ENCODE peak calls at places on chromosomes 1 and 21, in six cellular contexts. B, L, H, Y, F and V are unnamed samples.

GRCh38 chr21:38726482-38726881 is 79.2 kb upstream of the ETS2 start:
- DNase-seq in F (no peak), B (no peak), H (no peak), L (no peak), Y (no peak), V (no peak)

GRCh38 chr1:32100359-32100758 is 7.5 kb upstream of the KPNA6 start:
- DNase-seq in H (no peak), B (no peak), Y (peak), L (no peak), F (no peak), V (no peak)

GRCh38 chr21:14773777-14774345 is 227.7 kb upstream of the SAMSN1 start:
- DNase-seq in L (no peak), F (peak), H (peak), Y (peak), B (peak), V (peak)

GRCh38 chr1:54944610-54945392 is 35.6 kb upstream of the TMEM61 start:
- DNase-seq in F (peak), L (peak), B (peak), H (peak), Y (peak), V (peak)

GRCh38 chr1:56074357-56074717 is 505.0 kb downstream of the PLPP3 start:
- DNase-seq in Y (no peak), H (no peak), B (no peak), L (no peak), F (no peak), V (no peak)

GRCh38 chr1:7454052-7454815 is 316.9 kb upstream of the VAMP3 start:
- DNase-seq in L (peak), F (peak), Y (no peak), B (no peak), H (peak), V (peak)

GRCh38 chr1:95778217-95778616 is 544.2 kb downstream of the RWDD3 start:
- DNase-seq in Y (no peak), F (no peak), H (no peak), B (no peak), L (no peak), V (no peak)

GRCh38 chr1:209688746-209689234 is 13.6 kb downstream of the G0S2 start:
- DNase-seq in F (no peak), H (no peak), L (peak), B (no peak), Y (no peak), V (peak)

GRCh38 chr21:45981641-45982255 is at the start of gene COL6A1:
- DNase-seq in B (peak), Y (peak), L (peak), F (peak), H (peak), V (peak)

GRCh38 chr1:191419842-191420241 is 738.4 kb upstream of the RGS18 start:
- DNase-seq in H (no peak), Y (no peak), B (no peak), F (no peak), L (no peak), V (no peak)

GRCh38 chr1:156006666-156007376 is 13.9 kb downstream of the SSR2 start:
- DNase-seq in L (no peak), H (no peak), B (no peak), Y (no peak), F (no peak), V (no peak)

GRCh38 chr1:59292557-59292956 is 4.3 kb upstream of the FGGY start:
- DNase-seq in F (peak), H (no peak), Y (peak), L (peak), B (no peak), V (peak)

GRCh38 chr1:243268284-243268653 is 12.4 kb downstream of the SDCCAG8 start:
- DNase-seq in H (no peak), F (no peak), L (peak), B (no peak), Y (peak), V (peak)

GRCh38 chr1:21492171-21492625 is 17.0 kb upstream of the ALPL start:
- DNase-seq in F (no peak), L (no peak), B (no peak), Y (no peak), H (no peak), V (no peak)

GRCh38 chr1:209870151-209870831 is 42.5 kb downstream of the UTP25 start:
- DNase-seq in L (peak), F (no peak), H (no peak), B (no peak), Y (no peak), V (no peak)

GRCh38 chr1:58244872-58245271 is 301.7 kb downstream of the OMA1 start:
- DNase-seq in B (no peak), L (no peak), F (no peak), Y (no peak), H (no peak), V (no peak)

GRCh38 chr1:6129313-6129712 is 50.8 kb downstream of the CHD5 start:
- DNase-seq in H (no peak), L (no peak), B (no peak), F (no peak), Y (no peak), V (no peak)

GRCh38 chr1:83905315-83905907 is 93.5 kb downstream of the TTLL7 start:
- DNase-seq in B (no peak), H (no peak), L (peak), F (no peak), Y (peak), V (no peak)

GRCh38 chr1:8816831-8817412 is 518 bp downstream of the RERE start:
- DNase-seq in L (no peak), B (no peak), Y (peak), F (peak), H (no peak), V (peak)

GRCh38 chr1:180851995-180852887 is 60.5 kb upstream of the KIAA1614 start:
- DNase-seq in Y (no peak), F (no peak), B (no peak), H (no peak), L (no peak), V (no peak)

GRCh38 chr1:187051618-187052232 is 223.0 kb downstream of the PLA2G4A start:
- DNase-seq in L (peak), Y (peak), F (peak), H (no peak), B (peak), V (peak)

GRCh38 chr1:201274616-201275265 is 8.6 kb upstream of the PKP1 start:
- DNase-seq in B (no peak), H (no peak), L (no peak), F (peak), Y (peak), V (no peak)

GRCh38 chr21:44872266-44872567 is 1.3 kb downstream of the PTTG1IP start:
- DNase-seq in L (no peak), Y (no peak), H (no peak), F (peak), B (no peak), V (no peak)

GRCh38 chr1:63112155-63112914 is 210.0 kb upstream of the FOXD3 start:
- DNase-seq in B (no peak), Y (peak), H (no peak), L (peak), F (peak), V (peak)

GRCh38 chr21:46431884-46432488 is 26.7 kb upstream of the DIP2A start:
- DNase-seq in H (no peak), L (no peak), Y (no peak), B (no peak), F (no peak), V (no peak)

GRCh38 chr1:9434247-9434646 is 105.0 kb upstream of the SLC25A33 start:
- DNase-seq in L (no peak), F (no peak), H (no peak), B (no peak), Y (no peak), V (no peak)

GRCh38 chr1:5975133-5975880 is 16.9 kb downstream of the NPHP4 start:
- DNase-seq in Y (peak), L (peak), B (no peak), H (peak), F (peak), V (peak)

GRCh38 chr1:181057079-181057478 is 23.3 kb downstream of the MR1 start:
- DNase-seq in B (no peak), L (no peak), Y (no peak), F (no peak), H (no peak), V (peak)

GRCh38 chr1:217674330-217674729 is 43.2 kb downstream of the SPATA17 start:
- DNase-seq in B (no peak), L (no peak), Y (no peak), H (peak), F (no peak), V (no peak)

GRCh38 chr1:208857471-208857870 is 613.3 kb upstream of the PLXNA2 start:
- DNase-seq in L (no peak), B (no peak), H (no peak), F (no peak), Y (peak), V (no peak)

DNA sequence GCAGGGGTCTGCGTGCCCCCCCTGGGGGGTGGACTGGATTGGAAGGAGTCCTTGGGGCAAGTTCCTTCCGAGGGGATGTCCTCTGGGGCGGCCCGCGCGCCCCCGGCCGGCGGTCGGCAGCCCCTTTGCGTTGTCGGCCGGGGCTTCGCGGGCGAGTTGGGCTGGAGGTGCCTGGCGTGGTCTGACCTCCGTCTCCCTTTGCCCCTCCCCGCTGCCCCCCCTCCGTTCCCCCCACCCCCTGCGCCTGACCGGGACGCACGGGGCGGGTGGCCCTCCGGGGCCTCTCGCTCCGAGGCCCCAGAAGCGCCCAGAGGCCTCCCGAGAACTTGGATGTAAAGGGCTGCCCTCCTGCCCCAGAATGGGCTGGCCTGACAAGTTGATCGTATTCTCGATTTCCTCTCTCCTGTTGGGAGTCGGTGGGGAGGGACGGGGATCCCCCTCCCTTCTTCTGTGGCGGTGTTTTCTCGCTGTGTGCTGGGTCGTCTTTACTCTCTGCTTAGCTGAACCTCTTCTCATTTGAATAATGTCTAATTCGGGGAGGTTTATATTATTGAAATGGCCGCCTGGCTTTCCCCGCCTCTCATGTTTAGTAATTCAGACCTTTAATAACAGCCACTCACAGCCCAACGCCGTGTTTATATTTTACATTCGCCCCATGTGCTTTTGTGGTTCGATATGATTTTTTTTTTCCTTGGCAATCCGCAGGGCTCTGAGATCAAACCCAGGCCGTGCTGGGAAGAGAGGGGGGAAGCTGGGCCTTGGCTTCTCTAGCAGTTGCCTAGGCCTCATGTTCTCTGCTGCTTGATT is 1.3 kb downstream of the POU2F1 start:
- DNase-seq in L (peak), H (peak), Y (peak), F (peak), B (peak), V (peak)
- H3K18ac ChIP-seq in L (no peak), H (no peak), Y (peak), F (peak), B (peak), V (peak)

GRCh38 chr1:27604579-27605299 is 795 bp upstream of the AHDC1 start:
- DNase-seq in B (no peak), F (peak), H (peak), Y (no peak), L (no peak), V (no peak)
- H2AK5ac ChIP-seq in B (peak), F (peak), H (no peak), Y (peak), L (peak), V (no peak)

DNA sequence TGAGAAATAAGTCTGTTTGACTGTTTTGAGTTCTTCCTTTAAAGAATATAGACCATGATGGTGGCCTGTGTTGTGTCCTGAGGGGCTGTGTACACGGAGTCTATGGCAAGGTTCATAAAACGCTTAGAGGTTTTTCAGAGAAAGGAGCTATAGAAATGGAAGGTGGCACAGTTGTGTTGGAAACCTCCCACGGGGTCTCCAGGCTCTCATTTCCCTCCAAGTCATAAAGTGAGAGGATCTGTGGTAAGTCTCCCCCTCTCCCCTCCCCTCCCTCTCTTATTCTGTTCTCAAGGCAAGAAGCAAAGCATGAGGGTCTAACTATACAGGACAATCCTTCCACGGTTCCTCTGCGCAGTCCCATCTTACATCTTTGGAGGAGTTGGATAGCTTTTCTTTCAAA is 139.2 kb downstream of the KIF26B start:
- DNase-seq in H (no peak), B (no peak), L (no peak), F (no peak), Y (no peak), V (no peak)
- H3K18ac ChIP-seq in H (no peak), B (no peak), L (no peak), F (no peak), Y (no peak), V (no peak)

GRCh38 chr1:14975119-14975518 is 178.4 kb upstream of the TMEM51 start:
- DNase-seq in H (no peak), Y (no peak), L (no peak), F (no peak), B (no peak), V (no peak)

GRCh38 chr1:14974361-14974760 is 179.2 kb upstream of the TMEM51 start:
- DNase-seq in H (no peak), F (no peak), Y (no peak), L (peak), B (no peak), V (no peak)

GRCh38 chr1:14972107-14972506 is 181.4 kb upstream of the TMEM51 start:
- DNase-seq in H (no peak), L (no peak), Y (no peak), F (no peak), B (no peak), V (no peak)

GRCh38 chr1:14976260-14976659 is 177.3 kb upstream of the TMEM51 start:
- DNase-seq in Y (no peak), L (no peak), B (no peak), F (no peak), H (no peak), V (no peak)

GRCh38 chr1:14973773-14974172 is 179.8 kb upstream of the TMEM51 start:
- DNase-seq in H (no peak), F (no peak), L (no peak), Y (no peak), B (no peak), V (no peak)
- H2AK5ac ChIP-seq in H (no peak), F (no peak), L (no peak), Y (no peak), B (no peak), V (peak)

GRCh38 chr1:45584351-45585109 is 689 bp downstream of the NASP start:
- DNase-seq in H (peak), Y (peak), L (peak), F (peak), B (peak), V (peak)

GRCh38 chr1:45583666-45584350 is at the start of gene NASP:
- DNase-seq in Y (peak), H (peak), F (peak), L (peak), B (peak), V (peak)

GRCh38 chr1:45585496-45586075 is 1.7 kb downstream of the NASP start:
- DNase-seq in H (no peak), L (no peak), F (peak), B (no peak), Y (no peak), V (no peak)

GRCh38 chr1:45585110-45585426 is 1.2 kb downstream of the NASP start:
- DNase-seq in L (no peak), Y (no peak), F (no peak), H (no peak), B (no peak), V (no peak)

GRCh38 chr1:45583264-45583665 is 576 bp upstream of the NASP start:
- DNase-seq in B (peak), F (peak), H (peak), Y (peak), L (peak), V (peak)
- H3K18ac ChIP-seq in B (peak), F (peak), H (no peak), Y (no peak), L (peak), V (peak)

GRCh38 chr1:162756523-162756922 is 34.0 kb upstream of the HSD17B7 start:
- DNase-seq in H (no peak), L (peak), F (peak), B (no peak), Y (no peak), V (no peak)
- H2AK5ac ChIP-seq in H (no peak), L (no peak), F (no peak), B (no peak), Y (no peak), V (no peak)

DNA sequence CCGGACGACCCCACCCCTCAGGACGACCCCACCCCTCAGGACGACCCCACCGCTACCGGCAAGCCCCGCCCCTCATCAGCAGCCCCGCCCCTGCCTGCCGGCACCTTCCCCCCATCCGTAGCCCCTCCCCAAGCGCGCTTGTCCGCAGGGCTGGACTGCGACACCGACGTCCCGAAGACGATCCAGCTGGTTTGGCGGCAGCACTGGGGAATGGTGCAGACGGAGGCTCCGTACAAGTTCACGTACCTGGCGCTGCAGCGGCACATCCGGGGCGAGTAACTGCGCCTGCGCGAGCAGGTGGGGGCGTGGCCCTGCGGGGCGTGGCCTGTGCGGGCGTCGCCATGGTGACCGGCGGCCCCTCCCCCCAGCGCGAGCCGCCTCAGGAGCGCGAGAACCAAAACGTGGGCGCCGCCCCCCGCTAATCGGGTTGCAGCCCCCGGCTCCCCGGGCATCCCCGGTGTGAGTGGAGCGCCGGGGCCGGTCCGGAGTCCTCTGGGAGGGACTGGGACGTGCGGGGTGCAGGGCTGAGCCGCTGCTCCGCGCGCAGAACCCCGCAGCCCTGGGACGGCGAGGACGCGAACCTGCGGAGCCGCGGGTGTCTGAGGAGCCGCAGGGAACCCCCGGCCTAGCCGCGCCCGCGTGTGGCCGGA is 4.9 kb downstream of the RNF223 start:
- DNase-seq in B (peak), Y (peak), F (peak), H (peak), L (peak), V (peak)
- H3K18ac ChIP-seq in B (peak), Y (peak), F (no peak), H (no peak), L (peak), V (peak)

GRCh38 chr21:42798106-42798505 is 81.2 kb downstream of the WDR4 start:
- DNase-seq in F (no peak), Y (no peak), H (no peak), B (no peak), L (no peak), V (no peak)

GRCh38 chr21:42799948-42800347 is 79.4 kb downstream of the WDR4 start:
- DNase-seq in Y (no peak), L (no peak), H (peak), F (no peak), B (no peak), V (no peak)

GRCh38 chr21:42797522-42797921 is 81.8 kb downstream of the WDR4 start:
- DNase-seq in L (no peak), F (peak), Y (no peak), B (no peak), H (no peak), V (no peak)

GRCh38 chr21:42796327-42797062 is 82.8 kb downstream of the WDR4 start:
- DNase-seq in F (peak), H (no peak), Y (no peak), B (no peak), L (no peak), V (no peak)

DNA sequence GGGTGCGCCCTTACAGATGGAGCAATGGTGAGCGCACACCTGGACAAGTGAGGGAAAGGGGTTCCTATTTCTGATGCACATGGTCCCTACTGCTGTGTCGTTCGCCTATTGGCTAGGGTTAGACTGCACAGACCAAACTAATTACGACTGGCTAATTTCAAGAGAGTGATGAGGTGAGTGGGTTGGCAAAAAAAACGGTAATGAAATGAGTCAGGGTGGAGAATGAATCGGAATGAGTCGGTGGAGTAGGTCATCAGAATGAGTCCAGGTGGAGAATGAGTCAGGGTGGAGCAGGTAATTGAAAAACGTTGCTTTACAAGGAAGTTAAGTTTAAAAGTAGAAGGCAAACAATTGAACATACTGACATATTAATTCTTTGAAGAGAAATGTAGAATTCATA is 79.8 kb downstream of the WDR4 start:
- DNase-seq in H (peak), Y (no peak), L (no peak), B (no peak), F (no peak), V (no peak)
- H2AK5ac ChIP-seq in H (no peak), Y (no peak), L (no peak), B (no peak), F (peak), V (no peak)

GRCh38 chr1:221739018-221739676 is 2.7 kb downstream of the DUSP10 start:
- DNase-seq in H (no peak), L (no peak), B (no peak), Y (no peak), F (no peak), V (no peak)

GRCh38 chr1:221739677-221740025 is 2.2 kb downstream of the DUSP10 start:
- DNase-seq in L (no peak), H (no peak), Y (no peak), B (no peak), F (no peak), V (no peak)

GRCh38 chr1:221734187-221734586 is 7.7 kb downstream of the DUSP10 start:
- DNase-seq in F (no peak), L (no peak), H (no peak), Y (no peak), B (no peak), V (no peak)

GRCh38 chr1:221736714-221737113 is 5.2 kb downstream of the DUSP10 start:
- DNase-seq in Y (no peak), F (no peak), B (no peak), L (no peak), H (no peak), V (no peak)

GRCh38 chr1:221735976-221736375 is 5.9 kb downstream of the DUSP10 start:
- DNase-seq in H (no peak), B (no peak), L (no peak), F (no peak), Y (no peak), V (no peak)
- H3K18ac ChIP-seq in H (no peak), B (no peak), L (no peak), F (no peak), Y (no peak), V (no peak)